ENCODE peak calls at places on chromosomes 12 and 14, in eight cellular contexts. U is activated T-helper 1 cell treated with Interleukin-2 at 50 U/mL for 16 hours, K is AML-193, T is NCI-H2081, W is EL, F is GM13976, S is GM19239, Z is HT1080. C is an unnamed sample.

GRCh38 chr14:23076785-23077408 is 18.0 kb downstream of the ACIN1 start:
- DNase-seq in U (no peak), K (no peak), T (no peak), W (peak), F (no peak), S (no peak), Z (no peak), C (no peak)

GRCh38 chr12:3341594-3341993 is 149.4 kb upstream of the PRMT8 start:
- DNase-seq in U (no peak), K (no peak), T (no peak), W (no peak), F (no peak), S (no peak), Z (no peak), C (no peak)

GRCh38 chr12:6631549-6631961 is 4.2 kb downstream of the LPAR5 start:
- DNase-seq in U (no peak), K (no peak), T (no peak), W (no peak), F (no peak), S (no peak), Z (no peak), C (no peak)

GRCh38 chr12:109347579-109347978 is at the start of gene MYO1H:
- DNase-seq in U (no peak), K (no peak), T (no peak), W (no peak), F (no peak), S (no peak), Z (no peak), C (no peak)

GRCh38 chr12:84375472-84375871 is 537.1 kb downstream of the SLC6A15 start:
- DNase-seq in U (no peak), K (no peak), T (no peak), W (peak), F (no peak), S (no peak), Z (no peak), C (no peak)

GRCh38 chr14:99322731-99323599 is 51.0 kb upstream of the BCL11B start:
- DNase-seq in U (no peak), K (no peak), T (no peak), W (peak), F (peak), S (no peak), Z (no peak), C (no peak)

GRCh38 chr12:92718483-92718985 is 15.7 kb downstream of the PLEKHG7 start:
- DNase-seq in U (no peak), K (no peak), T (no peak), W (no peak), F (no peak), S (no peak), Z (no peak), C (no peak)

GRCh38 chr14:30651934-30652333 is 29.8 kb downstream of the SCFD1 start:
- DNase-seq in U (no peak), K (no peak), T (no peak), W (no peak), F (no peak), S (no peak), Z (no peak), C (no peak)

GRCh38 chr12:50032516-50033316 is 7.4 kb upstream of the RACGAP1 start:
- DNase-seq in U (no peak), K (no peak), T (no peak), W (no peak), F (peak), S (no peak), Z (no peak), C (no peak)

GRCh38 chr14:52850520-52850919 is 59.1 kb upstream of the GNPNAT1 start:
- DNase-seq in U (no peak), K (no peak), T (no peak), W (peak), F (no peak), S (no peak), Z (no peak), C (no peak)

GRCh38 chr12:128783129-128783574 is 40.6 kb downstream of the SLC15A4 start:
- DNase-seq in U (no peak), K (no peak), T (no peak), W (peak), F (peak), S (no peak), Z (peak), C (no peak)

GRCh38 chr12:15558915-15559528 is 230.2 kb downstream of the EPS8 start:
- DNase-seq in U (no peak), K (no peak), T (no peak), W (peak), F (no peak), S (no peak), Z (peak), C (no peak)

GRCh38 chr14:33184587-33184986 is 245.9 kb downstream of the NPAS3 start:
- DNase-seq in U (no peak), K (no peak), T (no peak), W (peak), F (no peak), S (no peak), Z (no peak), C (no peak)

GRCh38 chr14:70170976-70171375 is 17.8 kb downstream of the SLC8A3 start:
- DNase-seq in U (no peak), K (no peak), T (no peak), W (no peak), F (no peak), S (no peak), Z (no peak), C (no peak)

GRCh38 chr12:47705571-47706425 is at the start of gene RPAP3:
- DNase-seq in U (peak), K (peak), T (peak), W (peak), F (peak), S (peak), Z (peak), C (peak)

GRCh38 chr14:22979748-22980392 is 2.5 kb downstream of the AJUBA start:
- DNase-seq in U (no peak), K (no peak), T (no peak), W (peak), F (no peak), S (no peak), Z (peak), C (no peak)

GRCh38 chr12:49019435-49020317 is 1.1 kb upstream of the PRKAG1 start:
- DNase-seq in U (no peak), K (peak), T (no peak), W (peak), F (peak), S (no peak), Z (peak), C (no peak)

GRCh38 chr14:54593860-54594259 is 26.9 kb downstream of the SAMD4A start:
- DNase-seq in U (no peak), K (no peak), T (no peak), W (peak), F (no peak), S (no peak), Z (peak), C (no peak)

GRCh38 chr12:28184378-28184777 is 5.9 kb upstream of the CCDC91 start:
- DNase-seq in U (no peak), K (peak), T (no peak), W (no peak), F (no peak), S (no peak), Z (no peak), C (no peak)

GRCh38 chr12:86727151-86727550 is 471.0 kb upstream of the MGAT4C start:
- DNase-seq in U (no peak), K (no peak), T (no peak), W (peak), F (no peak), S (no peak), Z (no peak), C (no peak)

GRCh38 chr12:12722351-12723146 is 5.4 kb downstream of the CDKN1B start:
- DNase-seq in U (no peak), K (peak), T (no peak), W (peak), F (no peak), S (no peak), Z (peak), C (no peak)

GRCh38 chr12:44286336-44286735 is 450.5 kb downstream of the TMEM117 start:
- DNase-seq in U (no peak), K (no peak), T (no peak), W (peak), F (no peak), S (no peak), Z (peak), C (no peak)

GRCh38 chr12:107515446-107515958 is 170.1 kb upstream of the PWP1 start:
- DNase-seq in U (no peak), K (peak), T (no peak), W (peak), F (no peak), S (no peak), Z (peak), C (peak)

GRCh38 chr12:52611080-52611468 is 7.3 kb downstream of the KRT73 start:
- DNase-seq in U (no peak), K (no peak), T (no peak), W (no peak), F (no peak), S (no peak), Z (no peak), C (no peak)

GRCh38 chr12:25501565-25501964 is 51.5 kb downstream of the LMNTD1 start:
- DNase-seq in U (no peak), K (no peak), T (no peak), W (peak), F (no peak), S (no peak), Z (no peak), C (no peak)

GRCh38 chr14:105883066-105884005 is 357.0 kb downstream of the TMEM121 start:
- DNase-seq in U (no peak), K (no peak), T (no peak), W (no peak), F (peak), S (no peak), Z (no peak), C (no peak)

GRCh38 chr14:61147898-61148549 is 133.1 kb downstream of the TMEM30B start:
- DNase-seq in U (no peak), K (no peak), T (no peak), W (peak), F (no peak), S (no peak), Z (peak), C (no peak)

GRCh38 chr14:76518366-76518765 is 142.4 kb downstream of the ESRRB start:
- DNase-seq in U (no peak), K (no peak), T (no peak), W (no peak), F (no peak), S (no peak), Z (no peak), C (no peak)

GRCh38 chr14:56172571-56172971 is 54.4 kb downstream of the PELI2 start:
- DNase-seq in U (no peak), K (no peak), T (no peak), W (peak), F (no peak), S (no peak), Z (peak), C (no peak)

GRCh38 chr12:49564241-49565118 is 3.5 kb downstream of the MCRS1 start:
- DNase-seq in U (no peak), K (no peak), T (no peak), W (no peak), F (no peak), S (no peak), Z (no peak), C (no peak)

GRCh38 chr14:60616326-60617044 is 32.8 kb downstream of the SIX1 start:
- DNase-seq in U (no peak), K (no peak), T (no peak), W (no peak), F (no peak), S (no peak), Z (no peak), C (no peak)

GRCh38 chr12:4991373-4991772 is 52.3 kb upstream of the KCNA5 start:
- DNase-seq in U (no peak), K (no peak), T (peak), W (no peak), F (no peak), S (no peak), Z (no peak), C (no peak)

GRCh38 chr12:75481013-75481705 is 604 bp downstream of the GLIPR1 start:
- DNase-seq in U (no peak), K (peak), T (no peak), W (peak), F (no peak), S (no peak), Z (peak), C (no peak)

GRCh38 chr14:92867246-92867925 is 55.6 kb upstream of the CHGA start:
- DNase-seq in U (no peak), K (no peak), T (peak), W (no peak), F (no peak), S (no peak), Z (no peak), C (no peak)

GRCh38 chr14:101481557-101481956 is 79.7 kb upstream of the DIO3 start:
- DNase-seq in U (no peak), K (no peak), T (no peak), W (no peak), F (no peak), S (no peak), Z (no peak), C (no peak)

GRCh38 chr14:77424862-77425261 is 1.5 kb upstream of the NOXRED1 start:
- DNase-seq in U (no peak), K (no peak), T (no peak), W (no peak), F (no peak), S (no peak), Z (no peak), C (no peak)

GRCh38 chr12:95593266-95593871 is 42.1 kb upstream of the USP44 start:
- DNase-seq in U (no peak), K (no peak), T (no peak), W (no peak), F (no peak), S (no peak), Z (no peak), C (no peak)

GRCh38 chr14:22432348-22432976 is 156.6 kb downstream of the DAD1 start:
- DNase-seq in U (no peak), K (peak), T (no peak), W (peak), F (no peak), S (no peak), Z (peak), C (peak)

C was measured in smooth muscle cell of the brain vasculature.